ENCODE peak calls at places on chromosomes 16 and 17, in ten cellular contexts. A is erythroblast; B is stimulated activated CD8-positive, alpha-beta memory T cell treated with anti-CD3 and anti-CD28 coated beads, Interleukin-7, amount 100 ng/mL, for 24 hours; U is left ventricle myocardium inferior; K is HCT116; C is NCI-H1092; H is Right ventricle myocardium superior; N is CD8-positive, alpha-beta T cell; Q is Peyer's patch; M is uterus. R is an unnamed sample.

GRCh38 chr16:52069866-52070265 is 477.1 kb downstream of the TOX3 start:
- DNase-seq in A (no peak), B (no peak), U (no peak), K (no peak), C (peak), H (no peak), N (no peak), Q (no peak), M (no peak), R (no peak)

GRCh38 chr16:24013733-24014645 is 178.2 kb downstream of the PRKCB start:
- DNase-seq in A (no peak), B (peak), U (no peak), K (no peak), C (no peak), H (no peak), N (peak), Q (peak), M (no peak), R (no peak)

GRCh38 chr16:67445913-67446907 is 15.3 kb downstream of the HSD11B2 start:
- DNase-seq in A (no peak), B (no peak), U (peak), K (no peak), C (no peak), H (peak), N (no peak), Q (peak), M (peak), R (no peak)

GRCh38 chr16:85104821-85105391 is 7.4 kb downstream of the CIBAR2 start:
- DNase-seq in A (no peak), B (no peak), U (no peak), K (no peak), C (no peak), H (no peak), N (no peak), Q (no peak), M (no peak), R (peak)

GRCh38 chr17:46771601-46772012 is 46.9 kb downstream of the WNT3 start:
- DNase-seq in A (peak), B (no peak), U (no peak), K (no peak), C (no peak), H (no peak), N (no peak), Q (no peak), M (no peak), R (no peak)

GRCh38 chr16:21560462-21560861 is 38.9 kb upstream of the METTL9 start:
- DNase-seq in A (no peak), B (no peak), U (no peak), K (no peak), C (no peak), H (no peak), N (no peak), Q (no peak), M (no peak), R (no peak)

GRCh38 chr17:48791128-48792032 is 25.6 kb downstream of the TTLL6 start:
- DNase-seq in A (peak), B (no peak), U (peak), K (peak), C (peak), H (peak), N (no peak), Q (peak), M (peak), R (peak)

GRCh38 chr16:78628526-78628925 is 529.1 kb downstream of the WWOX start:
- DNase-seq in A (no peak), B (no peak), U (no peak), K (no peak), C (no peak), H (no peak), N (no peak), Q (no peak), M (no peak), R (no peak)

GRCh38 chr16:28534542-28535373 is 4.0 kb downstream of the NUPR1 start:
- DNase-seq in A (no peak), B (no peak), U (peak), K (no peak), C (no peak), H (peak), N (no peak), Q (no peak), M (peak), R (peak)

GRCh38 chr16:15950167-15950854 is 895 bp downstream of the ABCC1 start:
- DNase-seq in A (peak), B (no peak), U (no peak), K (no peak), C (peak), H (no peak), N (peak), Q (no peak), M (peak), R (no peak)

GRCh38 chr16:67198238-67198734 is 645 bp upstream of the ELMO3 start:
- DNase-seq in A (no peak), B (no peak), U (no peak), K (peak), C (no peak), H (peak), N (no peak), Q (peak), M (no peak), R (no peak)

GRCh38 chr16:66269631-66270332 is 96.7 kb upstream of the CDH5 start:
- DNase-seq in A (no peak), B (no peak), U (no peak), K (no peak), C (no peak), H (no peak), N (no peak), Q (no peak), M (no peak), R (no peak)

GRCh38 chr17:8629371-8630226 is 926 bp downstream of the MYH10 start:
- DNase-seq in A (peak), B (no peak), U (peak), K (no peak), C (peak), H (peak), N (no peak), Q (peak), M (peak), R (no peak)

GRCh38 chr17:19737305-19738072 is 10.6 kb downstream of the ALDH3A1 start:
- DNase-seq in A (no peak), B (no peak), U (peak), K (no peak), C (no peak), H (no peak), N (no peak), Q (no peak), M (no peak), R (no peak)

R was measured in substantia nigra.